ENCODE peak calls at places on chromosomes 1 and 21, in eight cellular contexts. G, X, P, Z, H, K, W and O are unnamed samples.

GRCh38 chr1:170885551-170885950 is 49.8 kb upstream of the MROH9 start:
- DNase-seq in G (no peak), X (no peak), P (no peak), Z (no peak), H (no peak), K (no peak), W (no peak), O (no peak)

GRCh38 chr1:41501581-41501980 is 17.1 kb upstream of the EDN2 start:
- DNase-seq in G (no peak), X (no peak), P (no peak), Z (peak), H (no peak), K (no peak), W (no peak), O (no peak)

GRCh38 chr1:179831852-179832699 is 45.5 kb downstream of the TOR1AIP2 start:
- DNase-seq in G (no peak), X (no peak), P (no peak), Z (no peak), H (peak), K (no peak), W (no peak), O (no peak)

GRCh38 chr1:224719716-224720115 is 103.6 kb downstream of the CNIH3 start:
- DNase-seq in G (no peak), X (no peak), P (no peak), Z (no peak), H (no peak), K (peak), W (no peak), O (no peak)

GRCh38 chr1:13461977-13462376 is 51.7 kb downstream of the PRAMEF20 start:
- DNase-seq in G (no peak), X (no peak), P (no peak), Z (no peak), H (no peak), K (no peak), W (no peak), O (no peak)

GRCh38 chr1:100585774-100586173 is 47.8 kb downstream of the GPR88 start:
- DNase-seq in G (no peak), X (peak), P (no peak), Z (no peak), H (no peak), K (no peak), W (no peak), O (no peak)

GRCh38 chr21:41640756-41641509 is 125.9 kb downstream of the RIPK4 start:
- DNase-seq in G (no peak), X (peak), P (peak), Z (peak), H (no peak), K (peak), W (no peak), O (no peak)

GRCh38 chr1:8047686-8048522 is 21.8 kb upstream of the ERRFI1 start:
- DNase-seq in G (no peak), X (peak), P (no peak), Z (no peak), H (no peak), K (peak), W (no peak), O (no peak)

GRCh38 chr1:25990702-25991395 is 7.0 kb downstream of the PAFAH2 start:
- DNase-seq in G (no peak), X (no peak), P (no peak), Z (no peak), H (no peak), K (no peak), W (no peak), O (no peak)

GRCh38 chr1:37391181-37391949 is 83.0 kb upstream of the ZC3H12A start:
- DNase-seq in G (no peak), X (no peak), P (no peak), Z (no peak), H (no peak), K (no peak), W (peak), O (no peak)

GRCh38 chr1:67747667-67748066 is 62.7 kb downstream of the GADD45A start:
- DNase-seq in G (no peak), X (no peak), P (no peak), Z (no peak), H (no peak), K (no peak), W (no peak), O (no peak)

GRCh38 chr21:16978309-16978895 is 534.4 kb upstream of the CXADR start:
- DNase-seq in G (peak), X (no peak), P (no peak), Z (no peak), H (no peak), K (no peak), W (no peak), O (no peak)

GRCh38 chr21:44911384-44912157 is 9.1 kb downstream of the ITGB2 start:
- DNase-seq in G (no peak), X (peak), P (peak), Z (peak), H (peak), K (no peak), W (no peak), O (no peak)

GRCh38 chr1:231421616-231421970 is 494 bp downstream of the EGLN1 start:
- DNase-seq in G (peak), X (peak), P (no peak), Z (no peak), H (no peak), K (peak), W (no peak), O (no peak)

GRCh38 chr1:30385246-30385940 is 338.0 kb downstream of the MATN1 start:
- DNase-seq in G (peak), X (no peak), P (peak), Z (no peak), H (no peak), K (no peak), W (no peak), O (no peak)

GRCh38 chr1:26972390-26972789 is 12.1 kb upstream of the KDF1 start:
- DNase-seq in G (no peak), X (no peak), P (no peak), Z (no peak), H (no peak), K (peak), W (no peak), O (no peak)

GRCh38 chr1:65247419-65248359 is 61.7 kb upstream of the DNAJC6 start:
- DNase-seq in G (no peak), X (peak), P (no peak), Z (no peak), H (no peak), K (peak), W (no peak), O (no peak)

GRCh38 chr1:20386682-20387081 is 96.0 kb downstream of the VWA5B1 start:
- DNase-seq in G (peak), X (no peak), P (no peak), Z (no peak), H (no peak), K (no peak), W (peak), O (no peak)

GRCh38 chr1:88141499-88142074 is 542.5 kb upstream of the PKN2 start:
- DNase-seq in G (no peak), X (no peak), P (no peak), Z (no peak), H (no peak), K (no peak), W (no peak), O (no peak)

GRCh38 chr1:42319128-42319851 is 15.7 kb downstream of the FOXJ3 start:
- DNase-seq in G (no peak), X (peak), P (no peak), Z (no peak), H (no peak), K (peak), W (no peak), O (no peak)

GRCh38 chr1:217534566-217534965 is 96.3 kb downstream of the GPATCH2 start:
- DNase-seq in G (no peak), X (no peak), P (no peak), Z (no peak), H (no peak), K (peak), W (no peak), O (no peak)

GRCh38 chr1:25711555-25712298 is 88.3 kb upstream of the SELENON start:
- DNase-seq in G (no peak), X (no peak), P (peak), Z (no peak), H (no peak), K (peak), W (no peak), O (no peak)

GRCh38 chr21:43810505-43811261 is 21.3 kb downstream of the RRP1 start:
- DNase-seq in G (peak), X (peak), P (peak), Z (peak), H (peak), K (peak), W (peak), O (no peak)

GRCh38 chr1:91603409-91603808 is 102.8 kb downstream of the CDC7 start:
- DNase-seq in G (no peak), X (no peak), P (no peak), Z (no peak), H (no peak), K (no peak), W (no peak), O (no peak)

GRCh38 chr1:197733324-197733723 is 42.0 kb downstream of the DENND1B start:
- DNase-seq in G (no peak), X (no peak), P (no peak), Z (no peak), H (no peak), K (no peak), W (peak), O (no peak)

GRCh38 chr1:156959414-156959813 is 39.0 kb downstream of the LRRC71 start:
- DNase-seq in G (no peak), X (no peak), P (no peak), Z (no peak), H (no peak), K (peak), W (no peak), O (no peak)

GRCh38 chr1:11804666-11805453 is 904 bp downstream of the MTHFR start:
- DNase-seq in G (no peak), X (peak), P (peak), Z (peak), H (peak), K (peak), W (peak), O (no peak)

GRCh38 chr1:31415658-31416057 is 2.6 kb downstream of the SERINC2 start:
- DNase-seq in G (no peak), X (peak), P (no peak), Z (no peak), H (no peak), K (no peak), W (no peak), O (no peak)

GRCh38 chr1:202170726-202171125 is 10.3 kb upstream of the PTPN7 start:
- DNase-seq in G (no peak), X (no peak), P (no peak), Z (no peak), H (no peak), K (no peak), W (no peak), O (no peak)

GRCh38 chr1:29120367-29120766 is 3.3 kb downstream of the TMEM200B start:
- DNase-seq in G (no peak), X (no peak), P (no peak), Z (no peak), H (no peak), K (no peak), W (no peak), O (no peak)

GRCh38 chr1:29121951-29122661 is 1.6 kb downstream of the TMEM200B start:
- DNase-seq in G (peak), X (no peak), P (peak), Z (peak), H (no peak), K (peak), W (peak), O (peak)

GRCh38 chr1:29122662-29122986 is 1.1 kb downstream of the TMEM200B start:
- DNase-seq in G (peak), X (peak), P (peak), Z (peak), H (no peak), K (peak), W (peak), O (peak)

GRCh38 chr1:29120955-29121485 is 2.7 kb downstream of the TMEM200B start:
- DNase-seq in G (no peak), X (no peak), P (peak), Z (peak), H (no peak), K (peak), W (peak), O (peak)

GRCh38 chr1:29121516-29121937 is 2.2 kb downstream of the TMEM200B start:
- DNase-seq in G (no peak), X (no peak), P (no peak), Z (no peak), H (no peak), K (no peak), W (no peak), O (no peak)
- TF ChIP-seq CTCF in G (no peak), X (no peak), P (no peak), Z (no peak), H (no peak), K (no peak), W (peak), O (no peak)

GRCh38 chr1:167856711-167857418 is 57.1 kb downstream of the ADCY10 start:
- DNase-seq in G (no peak), X (no peak), P (no peak), Z (no peak), H (no peak), K (no peak), W (peak), O (no peak)

GRCh38 chr1:167849656-167850055 is 64.3 kb downstream of the ADCY10 start:
- DNase-seq in G (no peak), X (no peak), P (no peak), Z (no peak), H (no peak), K (no peak), W (no peak), O (no peak)

DNA sequence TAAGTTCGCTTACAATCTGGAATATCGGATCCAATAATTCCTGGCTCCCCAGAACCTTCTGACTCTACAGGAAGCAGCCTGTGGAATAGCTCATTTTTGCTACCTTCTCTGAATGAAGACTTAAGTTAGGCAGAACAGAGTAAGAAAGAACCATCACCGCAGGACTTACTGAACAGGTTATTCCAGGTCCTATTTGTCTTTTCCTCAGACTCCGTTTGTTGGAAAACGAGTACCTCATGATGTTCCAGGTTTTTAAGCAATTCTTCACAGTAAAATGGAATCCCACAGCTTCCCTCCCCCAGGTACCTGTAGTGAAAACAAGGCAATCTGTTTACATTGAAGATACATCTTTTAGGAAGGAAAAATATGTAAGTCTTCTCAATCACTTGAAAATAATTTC is 59.8 kb downstream of the ADCY10 start:
- DNase-seq in G (no peak), X (no peak), P (no peak), Z (no peak), H (no peak), K (no peak), W (no peak), O (no peak)
- H3K27ac ChIP-seq in G (no peak), X (no peak), P (no peak), Z (no peak), H (no peak), K (no peak), W (no peak), O (no peak)

GRCh38 chr1:154955718-154956513 is at the start of gene PBXIP1:
- DNase-seq in G (peak), X (peak), P (no peak), Z (peak), H (peak), K (peak), W (peak), O (peak)
- TF ChIP-seq CTCF in G (peak), X (peak), P (peak), Z (no peak), H (no peak), K (peak), W (peak), O (no peak)

GRCh38 chr1:235887676-235888075 is 21.0 kb upstream of the LYST start:
- DNase-seq in G (no peak), X (no peak), P (no peak), Z (no peak), H (no peak), K (no peak), W (no peak), O (no peak)
- H3K27ac ChIP-seq in G (no peak), X (no peak), P (no peak), Z (no peak), H (no peak), K (no peak), W (no peak), O (no peak)

GRCh38 chr1:194171596-194171995 is 985.2 kb upstream of the B3GALT2 start:
- DNase-seq in G (no peak), X (no peak), P (no peak), Z (no peak), H (no peak), K (no peak), W (no peak), O (no peak)
- TF ChIP-seq CTCF in G (no peak), X (no peak), P (no peak), Z (no peak), H (no peak), K (no peak), W (no peak), O (no peak)